ENCODE peak calls at places on chromosomes 12 and 14, in seven cellular contexts. N is activated CD4-positive, alpha-beta T cell treated with anti-CD3 and anti-CD28 coated beads for 1 hour; C is CD8-positive, alpha-beta memory T cell; K is T-helper 2 cell; L is GM13976; W is lung; R is posterior cingulate gyrus. V is an unnamed sample.

GRCh38 chr12:15863258-15863835 is 18.8 kb upstream of the STRAP start:
- DNase-seq in N (no peak), C (no peak), K (no peak), L (no peak), W (no peak), R (no peak), V (no peak)

GRCh38 chr12:116126610-116127009 is 150.9 kb downstream of the MED13L start:
- DNase-seq in N (no peak), C (no peak), K (no peak), L (no peak), W (no peak), R (no peak), V (no peak)

GRCh38 chr14:79016828-79017505 is 846.8 kb downstream of the NRXN3 start:
- DNase-seq in N (no peak), C (no peak), K (no peak), L (no peak), W (no peak), R (no peak), V (no peak)

GRCh38 chr12:124778411-124778810 is 85.3 kb downstream of the SCARB1 start:
- DNase-seq in N (no peak), C (no peak), K (no peak), L (no peak), W (no peak), R (no peak), V (no peak)

GRCh38 chr12:46557539-46558373 is 185.2 kb upstream of the SLC38A2 start:
- DNase-seq in N (no peak), C (no peak), K (no peak), L (no peak), W (no peak), R (no peak), V (no peak)

GRCh38 chr14:68663385-68664076 is 129.3 kb downstream of the ZFP36L1 start:
- DNase-seq in N (no peak), C (no peak), K (peak; percentile 32), L (peak; percentile 69), W (no peak), R (no peak), V (no peak)

GRCh38 chr12:38746744-38747143 is 158.6 kb downstream of the CPNE8 start:
- DNase-seq in N (no peak), C (no peak), K (no peak), L (no peak), W (no peak), R (no peak), V (no peak)

GRCh38 chr12:47751561-47751960 is 7.1 kb downstream of the RAPGEF3 start:
- DNase-seq in N (no peak), C (no peak), K (no peak), L (no peak), W (no peak), R (peak; percentile 52), V (no peak)

GRCh38 chr14:39015964-39016577 is 87.0 kb downstream of the SEC23A start:
- DNase-seq in N (no peak), C (no peak), K (no peak), L (no peak), W (no peak), R (no peak), V (no peak)

GRCh38 chr12:50224026-50224692 is 57.0 kb upstream of the CERS5 start:
- DNase-seq in N (peak; percentile 20), C (no peak), K (peak; percentile 15), L (peak; percentile 49), W (peak; percentile 55), R (no peak), V (peak; percentile 31)

GRCh38 chr14:99564256-99564902 is 39.6 kb downstream of the CCDC85C start:
- DNase-seq in N (no peak), C (no peak), K (no peak), L (no peak), W (no peak), R (no peak), V (no peak)

GRCh38 chr14:70857499-70857895 is 48.2 kb upstream of the MAP3K9 start:
- DNase-seq in N (no peak), C (no peak), K (no peak), L (no peak), W (no peak), R (no peak), V (no peak)

GRCh38 chr12:104050436-104050835 is 449 bp upstream of the GLT8D2 start:
- DNase-seq in N (no peak), C (no peak), K (no peak), L (no peak), W (no peak), R (no peak), V (no peak)

GRCh38 chr12:7571253-7571652 is 67.7 kb upstream of the CD163 start:
- DNase-seq in N (no peak), C (no peak), K (no peak), L (no peak), W (no peak), R (no peak), V (no peak)

GRCh38 chr12:131074221-131075083 is 120.7 kb downstream of the ADGRD1 start:
- DNase-seq in N (no peak), C (no peak), K (no peak), L (peak; percentile 57), W (peak; percentile 47), R (no peak), V (no peak)

GRCh38 chr12:124053855-124054254 is 80.8 kb downstream of the ZNF664 start:
- DNase-seq in N (no peak), C (no peak), K (no peak), L (no peak), W (peak; percentile 49), R (no peak), V (no peak)

GRCh38 chr14:78130356-78130755 is 39.8 kb upstream of the NRXN3 start:
- DNase-seq in N (no peak), C (no peak), K (no peak), L (no peak), W (no peak), R (no peak), V (no peak)

GRCh38 chr12:55495490-55495889 is 3.3 kb downstream of the OR6C68 start:
- DNase-seq in N (no peak), C (no peak), K (no peak), L (no peak), W (no peak), R (no peak), V (no peak)

GRCh38 chr12:88308825-88309224 is 166.7 kb downstream of the TMTC3 start:
- DNase-seq in N (no peak), C (no peak), K (no peak), L (no peak), W (no peak), R (no peak), V (no peak)

GRCh38 chr12:123034022-123034541 is 53.6 kb downstream of the ARL6IP4 start:
- DNase-seq in N (no peak), C (peak; percentile 12), K (no peak), L (no peak), W (no peak), R (no peak), V (no peak)

GRCh38 chr12:123571343-123571813 is 13.0 kb upstream of the TMED2 start:
- DNase-seq in N (no peak), C (no peak), K (no peak), L (no peak), W (peak; percentile 58), R (no peak), V (no peak)

GRCh38 chr12:5031958-5032357 is 11.7 kb upstream of the KCNA5 start:
- DNase-seq in N (no peak), C (no peak), K (no peak), L (no peak), W (no peak), R (no peak), V (no peak)

GRCh38 chr12:116294464-116295002 is 17.0 kb upstream of the MED13L start:
- DNase-seq in N (no peak), C (no peak), K (no peak), L (no peak), W (no peak), R (no peak), V (no peak)

GRCh38 chr12:54419088-54419887 is at the start of gene ITGA5:
- DNase-seq in N (no peak), C (peak; percentile 41), K (peak; percentile 52), L (peak; percentile 57), W (peak; percentile 72), R (no peak), V (no peak)

GRCh38 chr14:106044949-106045596 is 518.7 kb downstream of the TMEM121 start:
- DNase-seq in N (peak; percentile 67), C (peak; percentile 68), K (peak; percentile 55), L (peak; percentile 34), W (no peak), R (no peak), V (peak; percentile 51)